ENCODE peak calls at places on chromosomes 5 and 9, in six cellular contexts. A is natural killer cell, I is BJ, G is A549, Z is bronchial epithelial cell, O is left lung. Y is an unnamed sample.
A peak's percentile ranks its signal among the peaks of the same experiment; 100 is the strongest.

GRCh38 chr5:155726267-155726666 is 600.7 kb upstream of the SGCD start:
- DNase-seq in A (no peak), O (no peak), G (peak; percentile 21), Z (peak; percentile 10), I (no peak), Y (no peak)

GRCh38 chr5:1479581-1480188 is 34.4 kb upstream of the SLC6A3 start:
- DNase-seq in A (peak; percentile 46), Z (peak; percentile 15), O (peak; percentile 85), I (no peak), G (peak; percentile 31), Y (no peak)

GRCh38 chr9:4116708-4117460 is 183.0 kb downstream of the GLIS3 start:
- DNase-seq in Z (peak; percentile 34), G (no peak), I (no peak), O (no peak), A (no peak), Y (no peak)

GRCh38 chr5:6291961-6292360 is 86.4 kb downstream of the MED10 start:
- DNase-seq in Z (peak; percentile 25), G (peak; percentile 18), O (no peak), A (no peak), I (no peak), Y (no peak)

GRCh38 chr9:94108584-94108983 is 24.3 kb downstream of the PTPDC1 start:
- DNase-seq in I (no peak), A (no peak), G (no peak), O (no peak), Z (no peak), Y (no peak)

GRCh38 chr5:56986631-56986957 is 34.7 kb upstream of the MIER3 start:
- DNase-seq in I (no peak), O (no peak), G (peak; percentile 13), A (no peak), Z (peak; percentile 22), Y (no peak)

GRCh38 chr9:95024097-95024671 is 293.3 kb downstream of the FANCC start:
- DNase-seq in I (no peak), Z (no peak), G (peak; percentile 72), O (no peak), A (no peak), Y (peak; percentile 76)

GRCh38 chr5:2482778-2483177 is 268.7 kb downstream of the IRX2 start:
- DNase-seq in I (no peak), O (no peak), G (no peak), Z (no peak), A (no peak), Y (no peak)

GRCh38 chr9:136588663-136589464 is 43.0 kb upstream of the NOTCH1 start:
- DNase-seq in I (no peak), G (no peak), O (peak; percentile 48), A (no peak), Z (no peak), Y (peak; percentile 64)

GRCh38 chr9:107090218-107090617 is 192.9 kb upstream of the RAD23B start:
- DNase-seq in G (no peak), A (no peak), I (no peak), O (no peak), Z (no peak), Y (no peak)

GRCh38 chr5:141875022-141875740 is 3.0 kb downstream of the PCDH1 start:
- DNase-seq in O (no peak), A (no peak), I (no peak), G (no peak), Z (no peak), Y (no peak)

GRCh38 chr5:74318985-74319563 is 321.5 kb downstream of the ENC1 start:
- DNase-seq in O (no peak), Z (peak; percentile 96), I (no peak), A (no peak), G (peak; percentile 46), Y (no peak)

GRCh38 chr5:93899026-93899600 is 157.7 kb upstream of the POU5F2 start:
- DNase-seq in A (no peak), I (no peak), Z (peak; percentile 31), G (peak; percentile 8), O (no peak), Y (no peak)

GRCh38 chr5:136057401-136057951 is 28.7 kb downstream of the TGFBI start:
- DNase-seq in Z (no peak), I (no peak), G (no peak), A (no peak), O (no peak), Y (no peak)

GRCh38 chr5:136056336-136056735 is 27.5 kb downstream of the TGFBI start:
- DNase-seq in Z (no peak), O (no peak), I (no peak), A (no peak), G (no peak), Y (no peak)

GRCh38 chr5:136056771-136057335 is 28.1 kb downstream of the TGFBI start:
- DNase-seq in O (no peak), Z (no peak), A (no peak), G (no peak), I (no peak), Y (no peak)

GRCh38 chr5:136058972-136059354 is 30.2 kb downstream of the TGFBI start:
- DNase-seq in I (no peak), O (no peak), Z (no peak), A (no peak), G (no peak), Y (no peak)

GRCh38 chr5:136058031-136058971 is 29.5 kb downstream of the TGFBI start:
- DNase-seq in A (no peak), I (peak; percentile 100), G (peak; percentile 96), O (no peak), Z (peak; percentile 69), Y (no peak)
- TF ChIP-seq CTCF in A (no peak), I (peak; percentile 68), G (peak; percentile 71), O (no peak), Z (peak; percentile 48), Y (no peak)

GRCh38 chr9:15101046-15101445 is 190.8 kb upstream of the FREM1 start:
- DNase-seq in O (no peak), A (no peak), I (no peak), Z (no peak), G (no peak), Y (no peak)

GRCh38 chr9:15096959-15097358 is 186.7 kb upstream of the FREM1 start:
- DNase-seq in I (no peak), Z (no peak), O (no peak), G (no peak), A (no peak), Y (no peak)
- TF ChIP-seq CTCF in I (no peak), Z (no peak), O (no peak), G (no peak), A (no peak), Y (no peak)

GRCh38 chr9:13690595-13690994 is 411.1 kb upstream of the MPDZ start:
- DNase-seq in G (no peak), Z (peak; percentile 73), I (no peak), O (no peak), A (no peak), Y (no peak)

GRCh38 chr9:13688223-13688989 is 408.9 kb upstream of the MPDZ start:
- DNase-seq in A (no peak), Z (peak; percentile 19), I (no peak), O (no peak), G (no peak), Y (no peak)

GRCh38 chr9:13689925-13690324 is 410.4 kb upstream of the MPDZ start:
- DNase-seq in G (no peak), O (no peak), Z (peak; percentile 77), A (no peak), I (no peak), Y (no peak)

DNA sequence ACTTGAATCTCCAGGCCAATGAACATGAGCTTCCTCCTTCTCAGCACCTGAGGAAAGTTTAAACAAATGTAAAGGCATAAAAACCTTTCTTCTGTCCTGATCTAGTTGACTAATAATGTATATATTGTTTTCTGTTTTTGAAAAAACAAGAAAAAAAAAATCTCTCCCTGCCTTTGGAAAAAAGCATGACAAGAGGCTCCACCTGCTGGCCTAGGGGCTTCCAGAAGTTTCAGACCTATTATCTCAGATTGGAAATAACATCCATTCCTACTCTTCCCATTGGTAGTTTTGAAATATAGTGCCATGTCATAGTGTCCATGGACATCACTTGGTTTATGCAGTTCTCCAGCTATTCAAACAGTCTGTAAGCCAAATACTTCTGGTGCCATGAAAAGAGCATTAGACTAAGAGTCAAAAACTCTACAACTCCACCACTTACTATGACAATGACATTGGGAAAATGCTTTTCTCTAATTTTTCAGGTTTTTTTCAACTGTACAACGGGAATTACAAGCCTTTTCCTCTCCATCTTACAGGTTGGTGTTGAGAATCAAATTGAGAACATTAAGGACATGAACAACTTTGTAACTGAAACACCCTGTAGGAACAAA is 409.6 kb upstream of the MPDZ start:
- DNase-seq in G (peak; percentile 9), O (no peak), Z (peak; percentile 33), A (no peak), I (no peak), Y (no peak)
- TF ChIP-seq CTCF in G (peak; percentile 32), O (no peak), Z (peak; percentile 26), A (no peak), I (no peak), Y (no peak)

DNA sequence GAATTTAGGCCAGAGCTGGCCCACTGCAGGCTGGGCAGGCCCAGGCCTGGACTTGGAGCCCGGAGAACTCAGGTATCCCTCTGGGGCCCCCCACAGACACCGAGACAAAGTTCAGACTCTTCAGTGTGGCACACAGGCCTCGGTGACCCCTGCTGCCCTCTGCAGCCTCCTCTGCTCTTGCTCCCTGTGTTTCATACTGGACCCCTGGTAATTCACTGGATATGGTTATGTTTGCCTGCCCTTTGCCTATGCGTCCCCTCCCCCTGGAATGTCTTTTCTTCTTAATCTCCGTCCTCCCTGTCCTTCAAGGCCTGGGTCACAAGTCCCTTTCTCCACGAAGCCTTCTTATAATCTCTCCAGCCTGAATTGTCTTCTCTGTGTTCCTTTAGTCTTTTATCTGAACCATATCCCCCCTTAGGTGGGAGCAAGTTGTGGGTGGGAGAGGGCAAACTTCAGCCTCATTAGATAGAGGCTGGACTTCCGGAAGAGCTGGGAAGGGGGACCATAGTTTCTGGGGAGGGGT is 30.1 kb downstream of the GSN start:
- DNase-seq in Z (no peak), O (no peak), I (no peak), A (no peak), G (no peak), Y (no peak)
- TF ChIP-seq CTCF in Z (no peak), O (no peak), I (no peak), A (no peak), G (no peak), Y (no peak)

GRCh38 chr5:138536665-138537315 is 6.2 kb downstream of the ETF1 start:
- DNase-seq in A (no peak), O (no peak), Z (no peak), G (peak; percentile 40), I (no peak), Y (no peak)
- TF ChIP-seq CTCF in A (peak; percentile 45), O (no peak), Z (peak; percentile 41), G (peak; percentile 15), I (peak; percentile 33), Y (no peak)

Y was measured in pancreas.